ENCODE peak calls at places on chromosome 21, in seven cellular contexts. One of them, this sample, is unnamed.

GRCh38 chr21:45724345-45724961 is 80.9 kb downstream of the PCBP3 start:
- ATAC-seq in SK-N-SH treated with all-trans-retinoic acid at 6 μM for 48 hours: no peak
- ATAC-seq in RWPE2: no peak
- ATAC-seq in CD4-positive, alpha-beta T cell: no peak
- ATAC-seq in central memory CD8-positive, alpha-beta T cell: no peak
- ATAC-seq in sciatic nerve: no peak
- ATAC-seq in heart left ventricle: peak
- ATAC-seq in this sample: no peak

GRCh38 chr21:36499578-36500471 is 19.9 kb upstream of the CLDN14 start:
- ATAC-seq in SK-N-SH treated with all-trans-retinoic acid at 6 μM for 48 hours: no peak
- ATAC-seq in RWPE2: peak
- ATAC-seq in CD4-positive, alpha-beta T cell: no peak
- ATAC-seq in central memory CD8-positive, alpha-beta T cell: no peak
- ATAC-seq in sciatic nerve: peak
- ATAC-seq in heart left ventricle: peak
- ATAC-seq in this sample: no peak

GRCh38 chr21:44778983-44779382 is 22.6 kb downstream of the UBE2G2 start:
- ATAC-seq in SK-N-SH treated with all-trans-retinoic acid at 6 μM for 48 hours: no peak
- ATAC-seq in RWPE2: no peak
- ATAC-seq in CD4-positive, alpha-beta T cell: no peak
- ATAC-seq in central memory CD8-positive, alpha-beta T cell: no peak
- ATAC-seq in sciatic nerve: no peak
- ATAC-seq in heart left ventricle: no peak
- ATAC-seq in this sample: no peak

GRCh38 chr21:14120091-14120734 is 90.5 kb downstream of the LIPI start:
- ATAC-seq in SK-N-SH treated with all-trans-retinoic acid at 6 μM for 48 hours: peak
- ATAC-seq in RWPE2: peak
- ATAC-seq in CD4-positive, alpha-beta T cell: peak
- ATAC-seq in central memory CD8-positive, alpha-beta T cell: peak
- ATAC-seq in sciatic nerve: no peak
- ATAC-seq in heart left ventricle: peak
- ATAC-seq in this sample: no peak

GRCh38 chr21:35005825-35006224 is 43.3 kb downstream of the RUNX1 start:
- ATAC-seq in SK-N-SH treated with all-trans-retinoic acid at 6 μM for 48 hours: no peak
- ATAC-seq in RWPE2: no peak
- ATAC-seq in CD4-positive, alpha-beta T cell: no peak
- ATAC-seq in central memory CD8-positive, alpha-beta T cell: no peak
- ATAC-seq in sciatic nerve: no peak
- ATAC-seq in heart left ventricle: peak
- ATAC-seq in this sample: no peak

GRCh38 chr21:15063821-15064575 is 802 bp downstream of the NRIP1 start:
- ATAC-seq in SK-N-SH treated with all-trans-retinoic acid at 6 μM for 48 hours: no peak
- ATAC-seq in RWPE2: peak
- ATAC-seq in CD4-positive, alpha-beta T cell: no peak
- ATAC-seq in central memory CD8-positive, alpha-beta T cell: no peak
- ATAC-seq in sciatic nerve: peak
- ATAC-seq in heart left ventricle: peak
- ATAC-seq in this sample: peak

GRCh38 chr21:41997657-41998056 is 12.5 kb downstream of the ZBTB21 start:
- ATAC-seq in SK-N-SH treated with all-trans-retinoic acid at 6 μM for 48 hours: no peak
- ATAC-seq in RWPE2: no peak
- ATAC-seq in CD4-positive, alpha-beta T cell: no peak
- ATAC-seq in central memory CD8-positive, alpha-beta T cell: no peak
- ATAC-seq in sciatic nerve: no peak
- ATAC-seq in heart left ventricle: no peak
- ATAC-seq in this sample: no peak

GRCh38 chr21:44464351-44464750 is 9.0 kb downstream of the LRRC3 start:
- ATAC-seq in SK-N-SH treated with all-trans-retinoic acid at 6 μM for 48 hours: no peak
- ATAC-seq in RWPE2: no peak
- ATAC-seq in CD4-positive, alpha-beta T cell: no peak
- ATAC-seq in central memory CD8-positive, alpha-beta T cell: no peak
- ATAC-seq in sciatic nerve: no peak
- ATAC-seq in heart left ventricle: no peak
- ATAC-seq in this sample: no peak

GRCh38 chr21:44547656-44548331 is 3.5 kb downstream of the KRTAP10-2 start:
- ATAC-seq in SK-N-SH treated with all-trans-retinoic acid at 6 μM for 48 hours: no peak
- ATAC-seq in RWPE2: no peak
- ATAC-seq in CD4-positive, alpha-beta T cell: peak
- ATAC-seq in central memory CD8-positive, alpha-beta T cell: peak
- ATAC-seq in sciatic nerve: no peak
- ATAC-seq in heart left ventricle: no peak
- ATAC-seq in this sample: no peak

GRCh38 chr21:31180256-31181088 is 142.2 kb upstream of the KRTAP19-8 start:
- ATAC-seq in SK-N-SH treated with all-trans-retinoic acid at 6 μM for 48 hours: peak
- ATAC-seq in RWPE2: no peak
- ATAC-seq in CD4-positive, alpha-beta T cell: no peak
- ATAC-seq in central memory CD8-positive, alpha-beta T cell: no peak
- ATAC-seq in sciatic nerve: peak
- ATAC-seq in heart left ventricle: peak
- ATAC-seq in this sample: no peak

GRCh38 chr21:16117851-16118592 is 388.2 kb downstream of the USP25 start:
- ATAC-seq in SK-N-SH treated with all-trans-retinoic acid at 6 μM for 48 hours: no peak
- ATAC-seq in RWPE2: peak
- ATAC-seq in CD4-positive, alpha-beta T cell: no peak
- ATAC-seq in central memory CD8-positive, alpha-beta T cell: no peak
- ATAC-seq in sciatic nerve: peak
- ATAC-seq in heart left ventricle: no peak
- ATAC-seq in this sample: no peak

GRCh38 chr21:41562101-41563000 is 54.4 kb upstream of the TMPRSS2 start:
- ATAC-seq in SK-N-SH treated with all-trans-retinoic acid at 6 μM for 48 hours: no peak
- ATAC-seq in RWPE2: no peak
- ATAC-seq in CD4-positive, alpha-beta T cell: no peak
- ATAC-seq in central memory CD8-positive, alpha-beta T cell: no peak
- ATAC-seq in sciatic nerve: peak
- ATAC-seq in heart left ventricle: peak
- ATAC-seq in this sample: no peak

GRCh38 chr21:31442339-31442738 is 98.3 kb upstream of the TIAM1 start:
- ATAC-seq in SK-N-SH treated with all-trans-retinoic acid at 6 μM for 48 hours: no peak
- ATAC-seq in RWPE2: no peak
- ATAC-seq in CD4-positive, alpha-beta T cell: no peak
- ATAC-seq in central memory CD8-positive, alpha-beta T cell: no peak
- ATAC-seq in sciatic nerve: no peak
- ATAC-seq in heart left ventricle: no peak
- ATAC-seq in this sample: no peak

GRCh38 chr21:34734696-34735095 is 65.9 kb downstream of the CLIC6 start:
- ATAC-seq in SK-N-SH treated with all-trans-retinoic acid at 6 μM for 48 hours: no peak
- ATAC-seq in RWPE2: peak
- ATAC-seq in CD4-positive, alpha-beta T cell: no peak
- ATAC-seq in central memory CD8-positive, alpha-beta T cell: no peak
- ATAC-seq in sciatic nerve: no peak
- ATAC-seq in heart left ventricle: no peak
- ATAC-seq in this sample: no peak

GRCh38 chr21:43956019-43956666 is 56.0 kb upstream of the TRAPPC10 start:
- ATAC-seq in SK-N-SH treated with all-trans-retinoic acid at 6 μM for 48 hours: peak
- ATAC-seq in RWPE2: no peak
- ATAC-seq in CD4-positive, alpha-beta T cell: no peak
- ATAC-seq in central memory CD8-positive, alpha-beta T cell: no peak
- ATAC-seq in sciatic nerve: no peak
- ATAC-seq in heart left ventricle: no peak
- ATAC-seq in this sample: no peak

GRCh38 chr21:44952116-44952928 is 12.5 kb downstream of the SLX9 start:
- ATAC-seq in SK-N-SH treated with all-trans-retinoic acid at 6 μM for 48 hours: no peak
- ATAC-seq in RWPE2: no peak
- ATAC-seq in CD4-positive, alpha-beta T cell: no peak
- ATAC-seq in central memory CD8-positive, alpha-beta T cell: no peak
- ATAC-seq in sciatic nerve: no peak
- ATAC-seq in heart left ventricle: peak
- ATAC-seq in this sample: peak

GRCh38 chr21:44965251-44966022 is 25.6 kb downstream of the SLX9 start:
- ATAC-seq in SK-N-SH treated with all-trans-retinoic acid at 6 μM for 48 hours: no peak
- ATAC-seq in RWPE2: no peak
- ATAC-seq in CD4-positive, alpha-beta T cell: peak
- ATAC-seq in central memory CD8-positive, alpha-beta T cell: peak
- ATAC-seq in sciatic nerve: peak
- ATAC-seq in heart left ventricle: no peak
- ATAC-seq in this sample: no peak

GRCh38 chr21:39156024-39156423 is 27.2 kb downstream of the PSMG1 start:
- ATAC-seq in SK-N-SH treated with all-trans-retinoic acid at 6 μM for 48 hours: no peak
- ATAC-seq in RWPE2: no peak
- ATAC-seq in CD4-positive, alpha-beta T cell: no peak
- ATAC-seq in central memory CD8-positive, alpha-beta T cell: no peak
- ATAC-seq in sciatic nerve: no peak
- ATAC-seq in heart left ventricle: no peak
- ATAC-seq in this sample: no peak

GRCh38 chr21:42051788-42052187 is 19.3 kb upstream of the UMODL1 start:
- ATAC-seq in SK-N-SH treated with all-trans-retinoic acid at 6 μM for 48 hours: no peak
- ATAC-seq in RWPE2: no peak
- ATAC-seq in CD4-positive, alpha-beta T cell: no peak
- ATAC-seq in central memory CD8-positive, alpha-beta T cell: no peak
- ATAC-seq in sciatic nerve: no peak
- ATAC-seq in heart left ventricle: peak
- ATAC-seq in this sample: no peak

GRCh38 chr21:16011719-16012118 is 281.9 kb downstream of the USP25 start:
- ATAC-seq in SK-N-SH treated with all-trans-retinoic acid at 6 μM for 48 hours: no peak
- ATAC-seq in RWPE2: no peak
- ATAC-seq in CD4-positive, alpha-beta T cell: no peak
- ATAC-seq in central memory CD8-positive, alpha-beta T cell: no peak
- ATAC-seq in sciatic nerve: peak
- ATAC-seq in heart left ventricle: no peak
- ATAC-seq in this sample: no peak

GRCh38 chr21:38712076-38712475 is 93.7 kb upstream of the ETS2 start:
- ATAC-seq in SK-N-SH treated with all-trans-retinoic acid at 6 μM for 48 hours: peak
- ATAC-seq in RWPE2: peak
- ATAC-seq in CD4-positive, alpha-beta T cell: no peak
- ATAC-seq in central memory CD8-positive, alpha-beta T cell: no peak
- ATAC-seq in sciatic nerve: no peak
- ATAC-seq in heart left ventricle: peak
- ATAC-seq in this sample: no peak

GRCh38 chr21:42013338-42013737 is 3.2 kb upstream of the ZBTB21 start:
- ATAC-seq in SK-N-SH treated with all-trans-retinoic acid at 6 μM for 48 hours: no peak
- ATAC-seq in RWPE2: no peak
- ATAC-seq in CD4-positive, alpha-beta T cell: no peak
- ATAC-seq in central memory CD8-positive, alpha-beta T cell: no peak
- ATAC-seq in sciatic nerve: no peak
- ATAC-seq in heart left ventricle: no peak
- ATAC-seq in this sample: no peak

GRCh38 chr21:33455858-33456446 is 23.8 kb downstream of the TMEM50B start:
- ATAC-seq in SK-N-SH treated with all-trans-retinoic acid at 6 μM for 48 hours: no peak
- ATAC-seq in RWPE2: no peak
- ATAC-seq in CD4-positive, alpha-beta T cell: no peak
- ATAC-seq in central memory CD8-positive, alpha-beta T cell: no peak
- ATAC-seq in sciatic nerve: no peak
- ATAC-seq in heart left ventricle: no peak
- ATAC-seq in this sample: no peak

GRCh38 chr21:42472521-42472920 is 23.5 kb downstream of the RSPH1 start:
- ATAC-seq in SK-N-SH treated with all-trans-retinoic acid at 6 μM for 48 hours: no peak
- ATAC-seq in RWPE2: no peak
- ATAC-seq in CD4-positive, alpha-beta T cell: no peak
- ATAC-seq in central memory CD8-positive, alpha-beta T cell: no peak
- ATAC-seq in sciatic nerve: no peak
- ATAC-seq in heart left ventricle: no peak
- ATAC-seq in this sample: no peak

GRCh38 chr21:35996217-35996616 is 64.1 kb downstream of the SETD4 start:
- ATAC-seq in SK-N-SH treated with all-trans-retinoic acid at 6 μM for 48 hours: no peak
- ATAC-seq in RWPE2: no peak
- ATAC-seq in CD4-positive, alpha-beta T cell: no peak
- ATAC-seq in central memory CD8-positive, alpha-beta T cell: no peak
- ATAC-seq in sciatic nerve: no peak
- ATAC-seq in heart left ventricle: no peak
- ATAC-seq in this sample: no peak

GRCh38 chr21:35342440-35342839 is 293.3 kb upstream of the RUNX1 start:
- ATAC-seq in SK-N-SH treated with all-trans-retinoic acid at 6 μM for 48 hours: no peak
- ATAC-seq in RWPE2: no peak
- ATAC-seq in CD4-positive, alpha-beta T cell: no peak
- ATAC-seq in central memory CD8-positive, alpha-beta T cell: no peak
- ATAC-seq in sciatic nerve: no peak
- ATAC-seq in heart left ventricle: no peak
- ATAC-seq in this sample: peak

GRCh38 chr21:33451634-33452071 is 28.1 kb downstream of the TMEM50B start:
- ATAC-seq in SK-N-SH treated with all-trans-retinoic acid at 6 μM for 48 hours: peak
- ATAC-seq in RWPE2: peak
- ATAC-seq in CD4-positive, alpha-beta T cell: no peak
- ATAC-seq in central memory CD8-positive, alpha-beta T cell: no peak
- ATAC-seq in sciatic nerve: no peak
- ATAC-seq in heart left ventricle: no peak
- ATAC-seq in this sample: no peak

GRCh38 chr21:24826822-24827221 is 780.5 kb downstream of the MRPL39 start:
- ATAC-seq in SK-N-SH treated with all-trans-retinoic acid at 6 μM for 48 hours: no peak
- ATAC-seq in RWPE2: no peak
- ATAC-seq in CD4-positive, alpha-beta T cell: no peak
- ATAC-seq in central memory CD8-positive, alpha-beta T cell: no peak
- ATAC-seq in sciatic nerve: no peak
- ATAC-seq in heart left ventricle: no peak
- ATAC-seq in this sample: no peak

GRCh38 chr21:28684351-28684750 is 308.3 kb downstream of the LTN1 start:
- ATAC-seq in SK-N-SH treated with all-trans-retinoic acid at 6 μM for 48 hours: no peak
- ATAC-seq in RWPE2: no peak
- ATAC-seq in CD4-positive, alpha-beta T cell: no peak
- ATAC-seq in central memory CD8-positive, alpha-beta T cell: no peak
- ATAC-seq in sciatic nerve: no peak
- ATAC-seq in heart left ventricle: no peak
- ATAC-seq in this sample: no peak

GRCh38 chr21:35208810-35209517 is 159.9 kb upstream of the RUNX1 start:
- ATAC-seq in SK-N-SH treated with all-trans-retinoic acid at 6 μM for 48 hours: no peak
- ATAC-seq in RWPE2: no peak
- ATAC-seq in CD4-positive, alpha-beta T cell: no peak
- ATAC-seq in central memory CD8-positive, alpha-beta T cell: no peak
- ATAC-seq in sciatic nerve: no peak
- ATAC-seq in heart left ventricle: peak
- ATAC-seq in this sample: no peak

GRCh38 chr21:42865361-42866160 is 13.8 kb downstream of the WDR4 start:
- ATAC-seq in SK-N-SH treated with all-trans-retinoic acid at 6 μM for 48 hours: peak
- ATAC-seq in RWPE2: no peak
- ATAC-seq in CD4-positive, alpha-beta T cell: no peak
- ATAC-seq in central memory CD8-positive, alpha-beta T cell: no peak
- ATAC-seq in sciatic nerve: peak
- ATAC-seq in heart left ventricle: peak
- ATAC-seq in this sample: no peak

GRCh38 chr21:28904961-28905435 is 87.7 kb downstream of the LTN1 start:
- ATAC-seq in SK-N-SH treated with all-trans-retinoic acid at 6 μM for 48 hours: no peak
- ATAC-seq in RWPE2: no peak
- ATAC-seq in CD4-positive, alpha-beta T cell: no peak
- ATAC-seq in central memory CD8-positive, alpha-beta T cell: no peak
- ATAC-seq in sciatic nerve: peak
- ATAC-seq in heart left ventricle: no peak
- ATAC-seq in this sample: no peak

GRCh38 chr21:36210779-36211659 is 54.4 kb downstream of the DOP1B start:
- ATAC-seq in SK-N-SH treated with all-trans-retinoic acid at 6 μM for 48 hours: peak
- ATAC-seq in RWPE2: no peak
- ATAC-seq in CD4-positive, alpha-beta T cell: no peak
- ATAC-seq in central memory CD8-positive, alpha-beta T cell: no peak
- ATAC-seq in sciatic nerve: no peak
- ATAC-seq in heart left ventricle: no peak
- ATAC-seq in this sample: no peak